ENCODE peak calls at places on chromosomes 11 and 22, in nine cellular contexts. Y is SJSA1, J is neural progenitor cell, L is PC-9, D is kidney epithelial cell, Q is sigmoid colon, V is HFF-Myc, B is astrocyte of the spinal cord, Z is transverse colon. G is an unnamed sample.

GRCh38 chr11:118193910-118194566 is 17.6 kb upstream of the SCN2B start:
- DNase-seq in Y (no peak), J (no peak), L (peak; percentile 30), D (no peak), Q (no peak), V (no peak), B (no peak), Z (no peak), G (no peak)

GRCh38 chr11:61297741-61298140 is 2.6 kb upstream of the VWCE start:
- DNase-seq in Y (peak; percentile 95), J (no peak), L (no peak), D (peak; percentile 86), Q (peak; percentile 78), V (peak; percentile 87), B (peak; percentile 97), Z (no peak), G (peak; percentile 75)

GRCh38 chr11:36534276-36534675 is 24.2 kb upstream of the TRAF6 start:
- DNase-seq in Y (no peak), J (no peak), L (no peak), D (no peak), Q (no peak), V (no peak), B (no peak), Z (no peak), G (no peak)

GRCh38 chr11:64858467-64859401 is 14.3 kb upstream of the CDC42BPG start:
- DNase-seq in Y (no peak), J (no peak), L (no peak), D (no peak), Q (peak; percentile 63), V (no peak), B (no peak), Z (peak; percentile 70), G (no peak)

GRCh38 chr11:62677160-62677559 is 1.7 kb downstream of the UBXN1 start:
- DNase-seq in Y (no peak), J (no peak), L (no peak), D (no peak), Q (no peak), V (no peak), B (no peak), Z (no peak), G (no peak)

GRCh38 chr11:74024630-74025029 is 15.7 kb upstream of the UCP3 start:
- DNase-seq in Y (no peak), J (no peak), L (no peak), D (no peak), Q (peak; percentile 86), V (no peak), B (peak; percentile 87), Z (peak; percentile 33), G (no peak)

GRCh38 chr11:2156416-2157182 is 4.4 kb downstream of the INS start:
- DNase-seq in Y (peak; percentile 86), J (peak; percentile 85), L (no peak), D (no peak), Q (no peak), V (no peak), B (peak; percentile 46), Z (peak; percentile 76), G (no peak)

GRCh38 chr22:42820075-42820763 is 36.9 kb downstream of the ARFGAP3 start:
- DNase-seq in Y (peak; percentile 32), J (peak; percentile 40), L (peak; percentile 40), D (no peak), Q (no peak), V (no peak), B (peak; percentile 78), Z (no peak), G (peak; percentile 82)

GRCh38 chr11:35742707-35743454 is 80.3 kb downstream of the TRIM44 start:
- DNase-seq in Y (no peak), J (no peak), L (no peak), D (no peak), Q (no peak), V (no peak), B (no peak), Z (no peak), G (no peak)

GRCh38 chr11:3158821-3159220 is 6.3 kb downstream of the OSBPL5 start:
- DNase-seq in Y (no peak), J (no peak), L (no peak), D (no peak), Q (no peak), V (no peak), B (no peak), Z (no peak), G (no peak)

GRCh38 chr11:3160252-3161031 is 4.7 kb downstream of the OSBPL5 start:
- DNase-seq in Y (peak; percentile 94), J (peak; percentile 99), L (no peak), D (peak; percentile 49), Q (peak; percentile 96), V (peak; percentile 75), B (peak; percentile 97), Z (peak; percentile 84), G (peak; percentile 62)

GRCh38 chr11:3158131-3158591 is 6.9 kb downstream of the OSBPL5 start:
- DNase-seq in Y (no peak), J (no peak), L (no peak), D (no peak), Q (peak; percentile 54), V (no peak), B (no peak), Z (peak; percentile 4), G (no peak)

GRCh38 chr11:3161309-3161708 is 3.8 kb downstream of the OSBPL5 start:
- DNase-seq in Y (no peak), J (no peak), L (no peak), D (no peak), Q (peak; percentile 70), V (no peak), B (no peak), Z (peak; percentile 7), G (no peak)

DNA sequence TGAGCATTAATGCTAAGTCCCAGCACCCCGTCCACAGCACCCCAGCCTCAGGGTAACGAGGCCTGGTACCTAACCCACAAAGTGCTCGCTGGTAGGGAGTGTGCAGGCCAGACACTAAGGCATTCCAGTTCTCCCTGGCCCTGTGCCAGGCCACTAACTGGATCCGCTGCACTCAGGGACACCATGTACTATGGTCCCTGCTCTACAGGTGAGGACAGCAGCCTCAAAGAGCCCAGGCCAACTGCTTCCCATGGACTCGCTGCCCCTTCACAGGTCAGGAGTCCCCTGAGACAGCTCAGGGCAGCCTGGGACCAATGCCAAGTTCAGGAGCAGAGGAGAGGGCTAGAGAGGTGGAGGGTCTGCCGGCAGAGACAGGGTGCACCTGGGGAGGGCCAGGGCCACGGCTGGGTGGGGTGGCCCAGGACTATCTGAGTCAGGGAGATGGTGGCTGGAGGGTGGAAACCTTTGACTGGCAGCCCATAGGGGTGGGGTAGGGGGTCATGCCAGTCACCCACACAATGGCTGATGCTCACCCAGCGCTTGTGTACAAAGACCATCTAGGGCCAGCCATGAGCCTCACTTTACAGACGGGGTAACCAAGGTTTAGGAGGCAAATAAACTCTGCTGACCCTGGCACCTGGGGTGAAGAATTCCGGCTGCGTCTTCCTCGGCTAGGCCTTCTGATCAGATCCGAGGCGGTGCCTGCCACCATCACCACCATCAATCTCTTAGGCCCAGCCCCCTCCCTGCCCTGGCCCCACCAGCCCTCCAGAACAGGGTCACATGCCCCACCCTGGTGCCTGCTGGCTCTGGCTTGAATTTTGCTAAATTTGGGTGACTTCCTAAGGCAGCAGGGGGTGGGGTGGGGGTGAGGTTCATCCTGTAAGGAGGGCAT is 5.6 kb downstream of the OSBPL5 start:
- DNase-seq in Y (no peak), J (peak; percentile 44), L (no peak), D (no peak), Q (peak; percentile 93), V (no peak), B (no peak), Z (peak; percentile 56), G (no peak)
- H3K4me3 ChIP-seq in Y (peak overlapping the region; percentile 30), J (peak overlapping the region; percentile 59), L (no peak overlapping the region), D (peak overlapping the region; percentile 28), Q (peak overlapping the region; percentile 53), V (peak overlapping the region; percentile 51), B (peak overlapping the region; percentile 51), Z (peak overlapping the region; percentile 53), G (peak overlapping the region; percentile 37)

GRCh38 chr11:105960252-105961245 is 61.5 kb downstream of the MSANTD4 start:
- DNase-seq in Y (no peak), J (peak; percentile 39), L (no peak), D (no peak), Q (no peak), V (no peak), B (no peak), Z (no peak), G (no peak)
- H3K4me3 ChIP-seq in Y (no peak overlapping the region), J (no peak overlapping the region), L (peak overlapping the region; percentile 49), D (no peak overlapping the region), Q (no peak overlapping the region), V (no peak overlapping the region), B (no peak overlapping the region), Z (no peak overlapping the region), G (no peak overlapping the region)

GRCh38 chr11:10931761-10932700 is 74.2 kb upstream of the ZBED5 start:
- DNase-seq in Y (no peak), J (peak; percentile 17), L (peak; percentile 59), D (no peak), Q (no peak), V (no peak), B (no peak), Z (peak; percentile 36), G (no peak)
- H3K4me3 ChIP-seq in Y (peak overlapping the region; percentile 55), J (peak overlapping the region; percentile 66), L (peak overlapping the region; percentile 75), D (peak overlapping the region; percentile 54), Q (peak overlapping the region; percentile 59), V (peak overlapping the region; percentile 51), B (peak overlapping the region; percentile 49), Z (peak overlapping the region; percentile 92), G (peak overlapping the region; percentile 57)

GRCh38 chr22:29117799-29118477 is 45.1 kb downstream of the KREMEN1 start:
- DNase-seq in Y (no peak), J (no peak), L (peak; percentile 53), D (no peak), Q (no peak), V (no peak), B (no peak), Z (no peak), G (no peak)
- H3K4me3 ChIP-seq in Y (no peak overlapping the region), J (no peak overlapping the region), L (no peak overlapping the region), D (no peak overlapping the region), Q (no peak overlapping the region), V (no peak overlapping the region), B (no peak overlapping the region), Z (no peak overlapping the region), G (no peak overlapping the region)

G was measured in BJ.